ENCODE peak calls at places on chromosomes 13 and 19, in seven cellular contexts. L, I, M, S, G, O and V are unnamed samples.

GRCh38 chr13:44853641-44854040 is 135.6 kb downstream of the NUFIP1 start:
- DNase-seq in L (no peak), I (no peak), M (no peak), S (no peak), G (no peak), O (no peak), V (no peak)

GRCh38 chr19:12696366-12697335 is at the start of gene FBXW9:
- DNase-seq in L (peak; percentile 97), I (peak; percentile 99), M (peak; percentile 95), S (peak; percentile 98), G (peak; percentile 86), O (peak; percentile 96), V (peak; percentile 92)

GRCh38 chr13:82878536-82878935 is 1003.7 kb downstream of the SLITRK1 start:
- DNase-seq in L (no peak), I (no peak), M (no peak), S (no peak), G (no peak), O (no peak), V (no peak)

GRCh38 chr19:17058236-17058635 is 17.0 kb downstream of the HAUS8 start:
- DNase-seq in L (no peak), I (no peak), M (no peak), S (no peak), G (no peak), O (no peak), V (no peak)

GRCh38 chr19:11089254-11090013 is at the start of gene LDLR:
- DNase-seq in L (peak; percentile 97), I (peak; percentile 65), M (peak; percentile 68), S (peak; percentile 71), G (peak; percentile 92), O (peak; percentile 91), V (peak; percentile 82)

GRCh38 chr19:3708207-3708931 is at the start of gene TJP3:
- DNase-seq in L (peak; percentile 44), I (no peak), M (no peak), S (no peak), G (no peak), O (no peak), V (no peak)

GRCh38 chr13:83350569-83350968 is 531.7 kb downstream of the SLITRK1 start:
- DNase-seq in L (no peak), I (no peak), M (no peak), S (no peak), G (peak; percentile 8), O (no peak), V (peak; percentile 2)

GRCh38 chr19:17236414-17236716 is 9.4 kb downstream of the NR2F6 start:
- DNase-seq in L (peak; percentile 46), I (no peak), M (no peak), S (no peak), G (no peak), O (no peak), V (no peak)

GRCh38 chr13:48412881-48413351 is at the start of gene LPAR6:
- DNase-seq in L (peak; percentile 35), I (no peak), M (no peak), S (no peak), G (no peak), O (peak; percentile 13), V (peak; percentile 75)

GRCh38 chr19:42057856-42058255 is 12.2 kb downstream of the GRIK5 start:
- DNase-seq in L (no peak), I (no peak), M (no peak), S (no peak), G (no peak), O (no peak), V (no peak)

GRCh38 chr13:31225998-31226675 is 26.4 kb downstream of the B3GLCT start:
- DNase-seq in L (peak; percentile 44), I (no peak), M (no peak), S (no peak), G (no peak), O (peak; percentile 19), V (no peak)

GRCh38 chr13:23414682-23415081 is 18.8 kb downstream of the SACS start:
- DNase-seq in L (no peak), I (no peak), M (no peak), S (no peak), G (no peak), O (no peak), V (no peak)

GRCh38 chr19:41735071-41735623 is 20.2 kb upstream of the CEACAM6 start:
- DNase-seq in L (no peak), I (no peak), M (no peak), S (no peak), G (no peak), O (no peak), V (no peak)

GRCh38 chr13:40031031-40031430 is 375.6 kb downstream of the COG6 start:
- DNase-seq in L (no peak), I (no peak), M (no peak), S (no peak), G (no peak), O (no peak), V (peak; percentile 10)

GRCh38 chr13:97892717-97893116 is 60.8 kb upstream of the IPO5 start:
- DNase-seq in L (no peak), I (no peak), M (no peak), S (no peak), G (no peak), O (no peak), V (no peak)

GRCh38 chr19:11265785-11266236 is 3.5 kb upstream of the DOCK6 start:
- DNase-seq in L (no peak), I (no peak), M (no peak), S (no peak), G (peak; percentile 38), O (no peak), V (no peak)